ENCODE peak calls at places on chromosomes 1 and 21, in four cellular contexts. One of them, this sample, is unnamed.

GRCh38 chr1:90127288-90127953 is 132.5 kb downstream of the ZNF326 start:
- DNase-seq in hepatocyte: no peak
- DNase-seq in coronary artery: no peak
- DNase-seq in NCI-H2081: no peak
- DNase-seq in this sample: peak

GRCh38 chr1:94989398-94989797 is 62.5 kb upstream of the CNN3 start:
- DNase-seq in coronary artery: no peak
- DNase-seq in hepatocyte: no peak
- DNase-seq in NCI-H2081: no peak
- DNase-seq in this sample: peak

GRCh38 chr1:19644761-19645543 is 841 bp downstream of the NBL1 start:
- DNase-seq in NCI-H2081: no peak
- DNase-seq in hepatocyte: peak
- DNase-seq in coronary artery: peak
- DNase-seq in this sample: no peak

GRCh38 chr1:107870691-107871090 is 94.3 kb downstream of the VAV3 start:
- DNase-seq in coronary artery: no peak
- DNase-seq in NCI-H2081: no peak
- DNase-seq in hepatocyte: no peak
- DNase-seq in this sample: peak

GRCh38 chr21:14567557-14568279 is 21.6 kb upstream of the SAMSN1 start:
- DNase-seq in coronary artery: no peak
- DNase-seq in hepatocyte: no peak
- DNase-seq in NCI-H2081: no peak
- DNase-seq in this sample: no peak

GRCh38 chr1:27377760-27378495 is 3.3 kb upstream of the FCN3 start:
- DNase-seq in coronary artery: no peak
- DNase-seq in hepatocyte: no peak
- DNase-seq in NCI-H2081: no peak
- DNase-seq in this sample: no peak

GRCh38 chr1:212237651-212238050 is 47.6 kb upstream of the PPP2R5A start:
- DNase-seq in hepatocyte: peak
- DNase-seq in coronary artery: no peak
- DNase-seq in NCI-H2081: no peak
- DNase-seq in this sample: peak

GRCh38 chr1:25688390-25689119 is 72.0 kb downstream of the MAN1C1 start:
- DNase-seq in coronary artery: peak
- DNase-seq in hepatocyte: peak
- DNase-seq in NCI-H2081: no peak
- DNase-seq in this sample: peak

GRCh38 chr21:42850866-42851391 is 28.4 kb downstream of the WDR4 start:
- DNase-seq in coronary artery: no peak
- DNase-seq in NCI-H2081: no peak
- DNase-seq in hepatocyte: no peak
- DNase-seq in this sample: no peak

GRCh38 chr1:116033322-116033721 is 57.0 kb downstream of the SLC22A15 start:
- DNase-seq in hepatocyte: no peak
- DNase-seq in coronary artery: no peak
- DNase-seq in NCI-H2081: peak
- DNase-seq in this sample: no peak

This sample was measured in small intestine.